ENCODE peak calls at places on chromosomes 3 and 15, in eight cellular contexts. W is heart left ventricle, N is A673, V is WERI-Rb-1, I is colonic mucosa, B is psoas muscle, J is mammary epithelial cell, M is thoracic aorta. H is an unnamed sample.

GRCh38 chr15:68356778-68357177 is 75.2 kb downstream of the ITGA11 start:
- DNase-seq in V (no peak), J (no peak), B (no peak), N (no peak), I (no peak), W (no peak), M (no peak), H (no peak)

GRCh38 chr15:92130906-92131305 is 262.8 kb upstream of the ST8SIA2 start:
- DNase-seq in M (no peak), V (no peak), W (no peak), N (no peak), B (no peak), J (peak), I (no peak), H (no peak)

GRCh38 chr3:158430968-158431367 is 140.0 kb upstream of the MLF1 start:
- DNase-seq in I (no peak), B (no peak), J (no peak), N (peak), W (no peak), V (no peak), M (no peak), H (no peak)

GRCh38 chr15:66895794-66896453 is 169.5 kb upstream of the SMAD3 start:
- DNase-seq in N (no peak), B (no peak), J (no peak), W (no peak), M (no peak), I (no peak), V (no peak), H (no peak)

GRCh38 chr15:41806291-41807181 is 21.4 kb upstream of the JMJD7 start:
- DNase-seq in W (no peak), M (no peak), N (no peak), B (no peak), I (no peak), V (peak), J (peak), H (no peak)

GRCh38 chr15:101702077-101702476 is 22.2 kb downstream of the TARS3 start:
- DNase-seq in V (no peak), I (no peak), B (no peak), M (no peak), J (no peak), N (no peak), W (no peak), H (no peak)

GRCh38 chr15:97904196-97904572 is 56.3 kb upstream of the ARRDC4 start:
- DNase-seq in W (peak), J (peak), M (no peak), N (peak), V (peak), B (peak), I (peak), H (peak)

GRCh38 chr15:80695911-80696651 is 971 bp downstream of the ABHD17C start:
- DNase-seq in M (no peak), V (no peak), N (no peak), J (peak), B (no peak), I (peak), W (peak), H (peak)

GRCh38 chr15:69664572-69665326 is 212.1 kb downstream of the RPLP1 start:
- DNase-seq in I (no peak), N (no peak), J (no peak), W (no peak), B (no peak), M (no peak), V (peak), H (no peak)

DNA sequence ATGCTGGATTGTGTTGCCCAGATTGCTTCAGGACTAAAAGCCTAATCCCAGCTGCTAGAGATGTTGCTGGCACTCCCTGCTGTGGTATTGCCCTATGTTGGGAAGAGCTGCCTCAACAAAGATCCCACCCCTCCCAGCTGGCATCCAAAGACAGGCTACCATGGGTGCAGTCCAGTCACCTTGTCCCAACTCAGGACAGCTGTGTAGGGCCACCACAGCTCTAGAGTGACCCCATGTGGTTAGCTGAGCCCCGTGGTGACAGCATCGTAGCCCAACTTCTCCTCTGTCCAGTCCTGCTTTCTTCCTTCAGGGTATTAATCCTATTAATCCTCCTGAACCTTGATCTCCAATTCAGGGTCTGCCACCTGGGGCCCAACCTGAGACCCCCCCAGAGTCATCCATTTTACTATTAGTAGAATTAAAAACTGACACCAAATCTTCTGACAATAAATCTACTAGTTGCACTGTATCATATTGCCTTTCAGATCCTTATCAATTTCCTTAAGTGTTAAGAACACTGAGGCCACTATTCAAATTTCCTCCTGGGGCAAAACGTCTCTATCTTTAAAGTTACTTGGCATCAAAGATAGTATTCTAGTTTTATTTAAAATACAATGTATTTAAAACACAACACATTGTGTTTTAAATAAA is 83.5 kb downstream of the AQP9 start:
- DNase-seq in M (no peak), W (peak), I (peak), B (no peak), N (no peak), V (peak), J (no peak), H (no peak)
- TF ChIP-seq CTCF in M (no peak), W (peak), I (peak), B (no peak), N (peak), V (peak), J (peak), H (no peak)

DNA sequence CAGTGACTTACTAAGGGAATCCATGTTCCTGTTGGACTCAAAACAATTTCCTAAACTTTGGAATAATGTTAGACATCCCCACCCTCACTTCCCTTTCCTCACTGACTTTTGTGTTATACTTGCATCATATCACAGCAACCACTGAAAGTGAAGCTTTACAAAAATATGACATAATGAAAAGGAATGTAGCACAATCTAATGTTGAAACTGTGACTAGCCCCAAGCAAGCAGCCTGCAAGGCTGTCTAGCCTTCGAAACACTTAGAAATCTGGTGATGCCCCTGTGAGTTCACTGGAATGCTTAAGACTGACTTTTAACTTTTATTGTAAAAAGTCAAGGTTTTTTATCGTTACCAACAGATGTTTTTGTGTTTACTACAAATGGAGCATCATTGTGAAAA is 203.7 kb upstream of the ZNF385D start:
- DNase-seq in J (no peak), B (no peak), M (no peak), I (no peak), W (no peak), V (no peak), N (no peak), H (no peak)
- H3K27ac ChIP-seq in J (no peak), B (no peak), M (no peak), I (no peak), W (no peak), V (no peak), N (no peak), H (no peak)

GRCh38 chr3:143135150-143135549 is 15.6 kb downstream of the CHST2 start:
- DNase-seq in J (peak), I (no peak), B (no peak), M (no peak), W (no peak), V (no peak), N (peak), H (no peak)
- TF ChIP-seq CTCF in J (peak), I (no peak), B (no peak), M (no peak), W (no peak), V (no peak), N (no peak), H (no peak)

GRCh38 chr3:52842424-52842823 is 7.6 kb upstream of the MUSTN1 start:
- DNase-seq in J (no peak), B (peak), I (no peak), W (peak), N (no peak), M (no peak), V (no peak), H (no peak)

GRCh38 chr3:52843116-52843865 is 8.5 kb upstream of the MUSTN1 start:
- DNase-seq in J (peak), M (no peak), V (no peak), I (no peak), N (no peak), B (peak), W (no peak), H (no peak)

GRCh38 chr3:52845157-52845556 is 10.3 kb upstream of the MUSTN1 start:
- DNase-seq in B (peak), M (peak), N (no peak), J (no peak), I (peak), W (peak), V (no peak), H (peak)

GRCh38 chr3:52844290-52844985 is 9.6 kb upstream of the MUSTN1 start:
- DNase-seq in J (no peak), M (no peak), V (no peak), N (no peak), B (peak), I (no peak), W (no peak), H (no peak)

DNA sequence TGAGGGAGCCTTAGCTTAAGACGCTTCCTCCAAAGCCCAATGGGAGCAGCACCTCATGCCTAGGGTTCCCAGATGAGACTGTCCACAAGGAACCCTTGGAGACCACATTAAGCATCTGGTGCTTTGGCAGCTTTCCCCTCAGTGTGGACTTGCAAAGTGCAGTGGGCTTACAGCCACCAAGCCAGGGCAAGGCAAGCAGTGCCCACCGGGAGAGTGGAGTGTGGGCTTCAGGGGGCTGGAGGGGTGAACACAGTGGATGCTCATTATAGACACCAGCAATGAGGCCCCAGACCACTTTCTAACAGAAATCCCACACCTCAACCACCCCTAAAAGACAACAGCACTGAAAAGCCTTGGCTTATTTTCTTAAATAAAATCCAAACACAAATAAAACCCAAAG is 9.1 kb upstream of the MUSTN1 start:
- DNase-seq in I (no peak), V (no peak), M (no peak), B (peak), N (no peak), J (no peak), W (no peak), H (no peak)
- H3K27ac ChIP-seq in I (no peak), V (no peak), M (peak), B (peak), N (no peak), J (no peak), W (peak), H (no peak)

GRCh38 chr3:53500165-53500777 is 5.9 kb downstream of the CACNA1D start:
- DNase-seq in N (no peak), I (no peak), J (no peak), B (no peak), M (no peak), W (no peak), V (no peak), H (no peak)

GRCh38 chr3:53495518-53496501 is 1.4 kb downstream of the CACNA1D start:
- DNase-seq in N (no peak), M (no peak), I (peak), V (peak), B (peak), W (no peak), J (no peak), H (no peak)

GRCh38 chr3:53496984-53497383 is 2.6 kb downstream of the CACNA1D start:
- DNase-seq in W (no peak), I (no peak), B (no peak), J (no peak), V (no peak), N (no peak), M (no peak), H (no peak)

GRCh38 chr3:53501203-53501602 is 6.8 kb downstream of the CACNA1D start:
- DNase-seq in V (no peak), J (no peak), I (no peak), B (no peak), W (no peak), N (no peak), M (no peak), H (no peak)

DNA sequence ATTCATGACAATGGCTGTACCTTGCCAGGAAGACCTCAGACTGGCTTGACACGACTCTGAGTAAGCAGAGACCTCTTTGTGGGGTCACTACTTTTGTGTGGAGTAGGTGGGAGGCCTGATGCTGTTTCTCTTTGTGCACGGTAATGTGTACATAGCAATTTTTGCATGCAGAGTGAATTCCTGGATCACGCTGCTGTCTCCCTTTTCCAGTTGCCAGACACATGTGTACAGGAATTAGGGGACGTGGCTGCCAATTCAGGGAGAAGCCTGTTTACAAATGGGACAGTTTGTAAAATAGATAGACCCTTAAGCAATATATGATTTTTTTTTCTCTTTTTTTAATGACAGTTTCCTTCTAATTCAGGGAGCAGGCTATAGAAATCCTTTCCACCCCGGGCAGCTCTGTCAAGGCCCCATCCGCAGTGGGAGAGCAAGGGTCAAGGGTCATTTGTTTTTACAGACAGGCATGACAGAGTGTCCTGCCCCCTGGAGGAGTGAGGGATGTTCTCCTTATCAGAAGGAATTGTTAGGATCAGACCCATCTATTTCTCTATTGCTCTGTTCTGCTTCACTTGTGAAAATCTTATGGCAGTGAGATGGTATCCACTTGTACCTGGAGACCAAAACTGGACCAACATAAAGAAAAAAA is 4.7 kb downstream of the CACNA1D start:
- DNase-seq in W (no peak), I (peak), J (no peak), V (no peak), B (no peak), N (no peak), M (no peak), H (no peak)
- TF ChIP-seq CTCF in W (no peak), I (no peak), J (no peak), V (no peak), B (no peak), N (no peak), M (no peak), H (no peak)

GRCh38 chr15:83290236-83290635 is 5.8 kb upstream of the BNC1 start:
- DNase-seq in N (no peak), I (no peak), V (no peak), J (no peak), B (no peak), M (no peak), W (no peak), H (no peak)

GRCh38 chr15:83288381-83288801 is 3.9 kb upstream of the BNC1 start:
- DNase-seq in B (no peak), I (no peak), V (no peak), N (no peak), J (peak), W (no peak), M (no peak), H (no peak)

GRCh38 chr15:83287541-83288027 is 3.1 kb upstream of the BNC1 start:
- DNase-seq in V (no peak), I (no peak), B (no peak), J (peak), N (no peak), W (no peak), M (no peak), H (no peak)

GRCh38 chr15:83285979-83286553 is 1.6 kb upstream of the BNC1 start:
- DNase-seq in J (peak), V (no peak), W (no peak), I (no peak), B (no peak), N (no peak), M (no peak), H (no peak)

DNA sequence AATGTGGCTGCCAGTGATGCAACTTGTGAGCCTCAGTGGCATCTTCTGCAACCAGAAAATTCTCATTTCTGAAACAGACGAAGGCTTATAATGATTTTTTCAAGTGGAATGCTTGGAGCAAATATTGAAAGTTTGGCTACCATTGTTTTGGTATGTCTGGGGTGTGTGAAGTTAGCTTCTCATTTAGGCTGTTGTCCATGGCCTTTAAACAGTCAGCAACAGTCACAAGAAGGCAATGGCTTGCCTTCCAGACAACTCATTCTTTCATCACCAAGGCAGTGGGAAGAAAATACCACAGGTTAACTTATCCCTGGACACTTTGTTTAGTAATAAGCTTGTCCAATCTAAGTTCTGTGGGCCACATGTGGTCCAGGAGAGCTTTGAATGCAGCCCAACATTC is 4.7 kb upstream of the BNC1 start:
- DNase-seq in V (no peak), I (no peak), M (no peak), W (no peak), B (no peak), N (no peak), J (peak), H (no peak)
- H3K27ac ChIP-seq in V (no peak), I (no peak), M (no peak), W (no peak), B (no peak), N (no peak), J (peak), H (no peak)

DNA sequence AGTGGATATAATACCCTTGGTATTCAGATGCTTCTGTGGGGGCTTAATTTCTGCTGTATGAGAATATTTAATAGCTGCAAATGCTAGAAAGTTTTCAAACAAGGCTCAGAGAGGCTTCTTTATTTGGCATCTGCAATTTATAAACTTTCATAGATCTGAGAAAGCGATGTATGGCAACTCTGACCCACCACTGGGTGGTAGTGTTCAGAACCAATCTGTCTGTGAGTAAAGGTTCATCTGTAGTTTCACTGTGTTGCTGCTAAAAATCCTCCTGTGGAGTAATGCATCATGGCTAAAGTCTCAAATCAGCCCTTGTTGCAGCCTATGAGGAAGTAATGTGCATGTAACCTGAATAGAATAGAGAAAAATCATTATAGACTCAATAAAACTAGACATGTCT is 47.4 kb downstream of the CLSTN2 start:
- DNase-seq in J (no peak), W (no peak), I (no peak), V (peak), N (peak), M (no peak), B (no peak), H (no peak)
- TF ChIP-seq CTCF in J (peak), W (no peak), I (no peak), V (peak), N (peak), M (no peak), B (peak), H (no peak)

GRCh38 chr3:52086939-52087675 is 30.7 kb upstream of the DUSP7 start:
- DNase-seq in V (peak), B (peak), J (no peak), M (no peak), I (no peak), W (no peak), N (no peak), H (no peak)
- H3K27ac ChIP-seq in V (peak), B (no peak), J (no peak), M (no peak), I (no peak), W (peak), N (no peak), H (peak)